ENCODE peak calls at places on chromosomes 12 and 14, in seven cellular contexts. B is neural progenitor cell, R is OCI-LY7, N is IMR-90, D is Panc1, I is A549, Y is endothelial cell of umbilical vein. H is an unnamed sample. For H3K9me3, the result is how much of the 10 kb centered on the place peaks cover.

GRCh38 chr12:131621701-131622421 is 89.0 kb upstream of the SFSWAP start:
- DNase-seq in B (peak), R (no peak), N (no peak), D (no peak), I (no peak), Y (no peak), H (no peak)

GRCh38 chr12:47032644-47033043 is 46.8 kb upstream of the PCED1B start:
- DNase-seq in B (peak), R (peak), N (peak), D (no peak), I (no peak), Y (peak), H (peak)

GRCh38 chr14:33120966-33121365 is 182.3 kb downstream of the NPAS3 start:
- DNase-seq in B (no peak), R (no peak), N (no peak), D (no peak), I (no peak), Y (no peak), H (no peak)

GRCh38 chr14:72751276-72752033 is 142.4 kb downstream of the DPF3 start:
- DNase-seq in B (no peak), R (no peak), N (peak), D (no peak), I (no peak), Y (no peak), H (no peak)

GRCh38 chr14:105899071-105899641 is 372.8 kb downstream of the TMEM121 start:
- DNase-seq in B (no peak), R (no peak), N (no peak), D (no peak), I (no peak), Y (no peak), H (no peak)

GRCh38 chr14:89447182-89447970 is 30.3 kb upstream of the FOXN3 start:
- DNase-seq in B (no peak), R (peak), N (no peak), D (no peak), I (no peak), Y (no peak), H (no peak)

GRCh38 chr12:98185606-98186005 is 329.8 kb upstream of the TMPO start:
- DNase-seq in B (no peak), R (no peak), N (peak), D (no peak), I (no peak), Y (no peak), H (no peak)

GRCh38 chr14:32134448-32135070 is 57.5 kb downstream of the ARHGAP5 start:
- DNase-seq in B (no peak), R (no peak), N (peak), D (no peak), I (peak), Y (peak), H (no peak)

GRCh38 chr12:80979821-80980220 is 42.1 kb upstream of the LIN7A start:
- DNase-seq in B (no peak), R (no peak), N (no peak), D (no peak), I (no peak), Y (no peak), H (no peak)

GRCh38 chr14:67881225-67881624 is 61.6 kb downstream of the RAD51B start:
- DNase-seq in B (no peak), R (no peak), N (no peak), D (no peak), I (no peak), Y (peak), H (no peak)

GRCh38 chr14:55272415-55272786 is 1.2 kb downstream of the FBXO34 start:
- DNase-seq in B (no peak), R (no peak), N (no peak), D (no peak), I (no peak), Y (no peak), H (no peak)

GRCh38 chr12:105385141-105385540 is 54.6 kb downstream of the C12orf75 start:
- DNase-seq in B (no peak), R (no peak), N (peak), D (no peak), I (no peak), Y (no peak), H (no peak)

GRCh38 chr14:104708606-104709268 is 15.3 kb upstream of the ADSS1 start:
- DNase-seq in B (peak), R (peak), N (peak), D (no peak), I (peak), Y (peak), H (peak)
- H3K27ac ChIP-seq in B (no peak), R (no peak), N (no peak), D (peak), I (peak), Y (no peak), H (no peak)

GRCh38 chr14:50697659-50698290 is 29.7 kb upstream of the SAV1 start:
- DNase-seq in B (no peak), R (no peak), N (peak), D (no peak), I (no peak), Y (no peak), H (no peak)
- H3K9me3 ChIP-seq in B (under half), R (under half), N (under half), D (under half), I (under half), Y (under half), H (under half)

DNA sequence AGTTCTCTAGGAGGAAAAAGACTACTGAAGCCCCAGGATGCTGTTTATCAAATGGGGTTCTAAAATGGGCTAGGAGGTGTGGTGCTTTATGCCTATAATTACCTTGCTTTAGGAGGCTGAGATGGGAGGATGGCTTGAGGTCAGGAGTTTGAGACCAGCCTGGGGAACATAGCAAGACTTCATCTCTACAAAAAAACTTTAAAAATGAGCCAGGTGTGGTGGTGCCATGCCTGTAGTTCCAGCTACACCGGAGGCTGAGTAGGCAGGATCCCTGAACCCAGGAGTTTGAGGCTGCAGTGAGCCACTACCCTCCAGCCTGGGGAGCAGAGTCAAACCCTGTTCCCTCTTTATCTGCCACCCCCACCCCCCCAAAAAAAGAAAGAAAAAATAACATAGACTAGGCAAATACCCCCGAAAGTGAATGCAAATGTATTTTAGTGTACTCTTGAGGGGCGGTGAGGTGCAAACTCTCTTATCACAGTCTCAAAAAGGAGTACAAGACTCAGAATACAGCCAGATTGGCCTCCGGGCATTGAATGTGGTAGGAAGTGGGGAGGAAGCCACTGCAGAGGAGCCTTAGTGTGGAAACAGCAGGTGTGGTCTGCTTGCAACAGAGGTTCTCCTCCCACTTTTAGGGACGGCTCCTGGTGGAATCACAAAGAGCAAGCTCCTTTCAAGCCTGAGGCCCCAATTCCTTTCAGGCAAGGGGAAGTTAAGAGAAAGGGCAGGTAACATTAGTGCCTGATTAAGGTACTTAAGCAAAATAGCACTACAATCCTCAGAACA is 23.5 kb upstream of the SLC2A3 start:
- DNase-seq in B (peak), R (peak), N (no peak), D (no peak), I (no peak), Y (peak), H (no peak)
- H3K4me3 ChIP-seq in B (peak), R (peak), N (no peak), D (no peak), I (no peak), Y (no peak), H (no peak)

DNA sequence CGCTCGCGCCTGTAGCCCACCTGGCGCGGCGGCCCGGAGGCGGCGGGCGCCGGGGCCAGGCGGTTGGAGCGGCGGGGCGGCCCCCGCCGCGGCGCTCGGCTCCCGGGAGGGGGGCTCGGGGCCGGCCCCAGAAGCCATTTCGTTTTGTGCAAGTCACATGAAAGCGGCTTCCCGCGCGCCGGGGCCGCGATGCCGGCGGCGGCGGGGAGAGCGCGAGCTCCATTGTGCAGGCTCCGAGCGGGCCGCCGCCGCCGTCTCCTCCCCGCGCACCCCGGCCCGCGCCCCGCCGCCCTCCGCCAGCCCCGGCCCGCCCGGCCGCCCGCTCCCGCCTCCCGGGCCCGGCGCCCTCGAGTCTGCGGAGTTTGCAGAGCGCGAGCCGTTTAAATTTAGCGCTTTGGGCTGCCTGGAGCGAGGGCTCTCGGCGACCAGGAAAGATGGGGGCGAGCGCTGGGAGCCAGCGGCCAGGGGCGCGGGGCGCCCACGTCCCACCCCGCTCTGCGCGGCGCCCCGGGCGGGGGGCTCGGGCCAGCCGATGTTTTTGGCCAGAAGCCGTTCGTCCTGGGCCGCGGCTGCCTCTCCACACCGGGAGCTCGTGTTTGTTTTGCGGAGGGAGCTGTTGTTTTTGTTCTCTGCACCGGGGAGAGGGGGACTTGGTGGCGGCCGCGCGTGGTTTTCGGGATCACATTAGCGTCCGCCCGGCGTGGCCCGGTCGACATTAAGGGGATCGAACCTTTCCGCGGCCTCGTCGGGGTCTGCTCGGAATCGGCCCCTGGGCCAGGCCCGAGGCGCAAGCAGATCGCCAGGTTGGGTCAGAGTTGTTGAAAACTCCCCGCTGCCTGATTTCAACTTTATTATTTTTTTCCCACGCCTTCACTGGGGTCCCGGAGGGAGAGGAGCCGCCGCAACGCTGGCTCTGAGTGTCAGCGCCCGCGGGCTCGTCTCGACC is 982 bp downstream of the BCL7A start:
- DNase-seq in B (peak), R (peak), N (no peak), D (no peak), I (peak), Y (no peak), H (peak)
- H3K27ac ChIP-seq in B (no peak), R (peak), N (peak), D (peak), I (peak), Y (peak), H (peak)

DNA sequence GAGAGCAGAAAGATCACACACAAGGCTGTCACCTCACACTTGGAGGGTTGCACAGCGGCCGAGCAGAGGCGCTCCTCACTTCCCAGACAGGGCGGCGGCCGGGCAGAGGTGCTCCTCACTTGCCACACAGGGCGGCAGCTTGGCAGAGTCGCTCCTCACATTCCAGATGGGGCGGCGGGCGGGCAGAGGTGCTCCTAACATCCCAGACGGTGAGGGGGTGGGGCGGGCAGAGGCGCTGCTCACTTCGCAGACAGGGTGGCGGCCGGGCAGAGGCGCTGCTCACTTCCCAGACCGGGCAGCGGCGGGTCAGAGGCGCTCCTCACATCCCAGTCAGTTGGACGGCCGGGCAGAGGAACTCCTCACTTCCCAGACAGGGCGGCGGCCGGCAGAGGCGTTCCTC is 9.1 kb downstream of the TMBIM4 start:
- DNase-seq in B (no peak), R (no peak), N (no peak), D (no peak), I (no peak), Y (no peak), H (no peak)
- H3K9me3 ChIP-seq in B (under half), R (under half), N (under half), D (under half), I (under half), Y (under half), H (under half)

GRCh38 chr12:106584104-106585064 is 1.6 kb downstream of the RFX4 start:
- DNase-seq in B (peak), R (no peak), N (no peak), D (no peak), I (peak), Y (no peak), H (peak)

GRCh38 chr12:106585237-106585834 is 2.5 kb downstream of the RFX4 start:
- DNase-seq in B (peak), R (no peak), N (no peak), D (no peak), I (no peak), Y (no peak), H (no peak)

GRCh38 chr12:106586803-106587684 is 4.2 kb downstream of the RFX4 start:
- DNase-seq in B (peak), R (no peak), N (no peak), D (no peak), I (no peak), Y (no peak), H (no peak)

GRCh38 chr12:106586535-106586802 is 3.7 kb downstream of the RFX4 start:
- DNase-seq in B (peak), R (no peak), N (no peak), D (no peak), I (no peak), Y (no peak), H (no peak)

DNA sequence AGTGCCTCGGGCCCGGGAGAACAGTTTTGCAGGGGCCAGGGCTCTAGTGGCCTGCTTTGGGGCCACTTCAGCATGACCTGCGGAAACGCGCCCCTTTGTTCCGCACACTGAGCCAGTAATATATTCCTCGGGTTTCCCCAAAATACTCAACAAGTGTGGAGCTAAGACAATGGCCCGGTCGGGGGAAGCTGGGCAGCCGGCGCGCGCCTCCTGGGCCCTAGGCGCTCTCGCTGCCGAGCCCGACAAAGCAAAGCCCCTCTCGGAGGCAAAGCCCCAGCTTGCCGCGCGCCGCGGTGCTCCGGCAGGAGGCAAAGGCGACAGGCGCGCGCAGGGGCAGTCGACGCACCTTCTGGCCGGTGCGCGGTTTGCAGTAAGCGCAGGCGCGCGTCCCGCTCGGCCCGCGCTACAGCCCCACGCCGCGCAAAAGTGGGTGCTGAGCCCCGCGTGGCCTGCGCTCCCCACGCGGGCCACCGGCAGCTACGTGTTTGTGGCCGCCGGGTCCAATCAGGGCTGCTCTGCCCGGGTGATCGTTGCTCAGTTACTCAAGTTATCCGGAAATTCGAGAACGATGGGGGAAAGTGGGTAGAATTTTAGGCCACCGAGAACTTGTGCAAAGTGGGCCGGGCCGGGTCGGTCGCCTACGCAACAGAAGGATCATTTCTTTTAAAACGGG is 3.2 kb downstream of the RFX4 start:
- DNase-seq in B (peak), R (no peak), N (no peak), D (no peak), I (no peak), Y (no peak), H (no peak)
- H3K4me3 ChIP-seq in B (peak), R (no peak), N (no peak), D (peak), I (peak), Y (no peak), H (no peak)

GRCh38 chr12:123580772-123581171 is 3.6 kb upstream of the TMED2 start:
- DNase-seq in B (no peak), R (no peak), N (peak), D (no peak), I (no peak), Y (no peak), H (no peak)
- H3K27ac ChIP-seq in B (no peak), R (no peak), N (no peak), D (no peak), I (no peak), Y (no peak), H (no peak)

GRCh38 chr14:47863441-47863840 is 188.0 kb upstream of the MDGA2 start:
- DNase-seq in B (no peak), R (no peak), N (no peak), D (no peak), I (no peak), Y (no peak), H (no peak)
- H3K9me3 ChIP-seq in B (under half), R (under half), N (under half), D (under half), I (under half), Y (under half), H (under half)

GRCh38 chr12:57455374-57456144 is 452 bp downstream of the INHBE start:
- DNase-seq in B (no peak), R (no peak), N (no peak), D (no peak), I (no peak), Y (no peak), H (no peak)
- H3K4me3 ChIP-seq in B (no peak), R (peak), N (no peak), D (no peak), I (peak), Y (no peak), H (no peak)

H was measured in SJSA1.